ENCODE peak calls at places on chromosomes 4 and X, in seven cellular contexts. S, K, J, X, D, N and E are unnamed samples.

GRCh38 chrX:69896046-69896445 is 153.7 kb downstream of the AWAT2 start:
- DNase-seq in J (no peak), K (no peak), S (no peak), N (no peak), X (no peak), D (no peak), E (no peak)

GRCh38 chr4:150209140-150209829 is 131.0 kb downstream of the DCLK2 start:
- DNase-seq in N (peak), S (peak), K (peak), D (peak), J (peak), X (peak), E (peak)

GRCh38 chr4:173214661-173215060 is 46.0 kb downstream of the GALNT7 start:
- DNase-seq in J (no peak), N (no peak), D (no peak), K (no peak), X (no peak), S (no peak), E (no peak)

GRCh38 chr4:97910005-97910404 is 233.3 kb downstream of the STPG2 start:
- DNase-seq in K (no peak), S (peak), J (peak), N (peak), D (no peak), X (no peak), E (peak)

GRCh38 chr4:70936200-70936787 is 34.1 kb downstream of the MOB1B start:
- DNase-seq in K (no peak), S (no peak), N (no peak), J (no peak), X (no peak), D (no peak), E (no peak)

GRCh38 chr4:106238819-106239420 is 77.1 kb downstream of the TBCK start:
- DNase-seq in S (peak), X (peak), K (peak), N (peak), D (peak), J (peak), E (peak)

GRCh38 chr4:176193898-176194297 is 1.5 kb downstream of the SPATA4 start:
- DNase-seq in J (no peak), K (no peak), N (no peak), S (peak), X (no peak), D (no peak), E (no peak)

GRCh38 chr4:15562623-15563022 is 92.5 kb downstream of the FBXL5 start:
- DNase-seq in K (no peak), X (no peak), N (no peak), J (no peak), D (no peak), S (no peak), E (no peak)

GRCh38 chr4:52102587-52102986 is 51.5 kb downstream of the SPATA18 start:
- DNase-seq in X (no peak), N (no peak), K (no peak), S (no peak), J (no peak), D (no peak), E (no peak)

GRCh38 chr4:177737387-177737965 is 295.2 kb upstream of the AGA start:
- DNase-seq in N (no peak), K (no peak), S (no peak), J (no peak), X (no peak), D (no peak), E (no peak)

GRCh38 chr4:120139392-120139791 is 72.7 kb upstream of the MAD2L1 start:
- DNase-seq in K (no peak), D (no peak), S (no peak), N (no peak), X (no peak), J (no peak), E (no peak)

GRCh38 chrX:38804481-38805293 is 3.4 kb downstream of the MID1IP1 start:
- DNase-seq in D (peak), K (no peak), X (peak), N (peak), J (peak), S (no peak), E (peak)

GRCh38 chr4:83387922-83388676 is 53.5 kb upstream of the HPSE start:
- DNase-seq in N (no peak), D (no peak), X (no peak), K (no peak), J (peak), S (no peak), E (no peak)

GRCh38 chr4:30537462-30537861 is 182.7 kb upstream of the PCDH7 start:
- DNase-seq in D (no peak), N (no peak), K (no peak), J (no peak), S (peak), X (no peak), E (no peak)

GRCh38 chr4:126530996-126531585 is 1101.7 kb upstream of the INTU start:
- DNase-seq in X (no peak), K (no peak), N (no peak), D (no peak), J (no peak), S (no peak), E (no peak)

GRCh38 chr4:110165382-110166285 is 32.8 kb downstream of the ELOVL6 start:
- DNase-seq in K (no peak), X (no peak), S (peak), N (no peak), D (peak), J (peak), E (no peak)

GRCh38 chr4:40377462-40378385 is 42.6 kb downstream of the CHRNA9 start:
- DNase-seq in X (no peak), K (no peak), S (no peak), J (no peak), N (no peak), D (no peak), E (no peak)

GRCh38 chr4:61511716-61512488 is 311.8 kb downstream of the ADGRL3 start:
- DNase-seq in X (no peak), J (no peak), S (no peak), N (no peak), D (no peak), K (no peak), E (no peak)

GRCh38 chr4:139798456-139798855 is 132.8 kb downstream of the MGST2 start:
- DNase-seq in N (no peak), K (no peak), D (no peak), S (no peak), X (no peak), J (no peak), E (no peak)

GRCh38 chr4:185997287-185997686 is 71.7 kb upstream of the TLR3 start:
- DNase-seq in N (no peak), J (no peak), S (no peak), K (no peak), X (peak), D (no peak), E (no peak)

GRCh38 chr4:13427599-13428325 is 56.4 kb downstream of the RAB28 start:
- DNase-seq in N (no peak), X (no peak), D (no peak), K (no peak), J (no peak), S (no peak), E (no peak)

GRCh38 chr4:26320159-26320452 is 708 bp upstream of the RBPJ start:
- DNase-seq in N (no peak), K (peak), X (no peak), D (no peak), J (no peak), S (no peak), E (no peak)

GRCh38 chr4:55345054-55345453 is 988 bp upstream of the SRD5A3 start:
- DNase-seq in D (no peak), N (no peak), X (no peak), S (no peak), K (peak), J (no peak), E (no peak)

GRCh38 chr4:94416981-94417380 is 34.8 kb upstream of the PDLIM5 start:
- DNase-seq in S (no peak), K (no peak), D (no peak), X (no peak), N (no peak), J (no peak), E (no peak)

GRCh38 chr4:166493828-166494432 is 620.9 kb downstream of the TLL1 start:
- DNase-seq in K (no peak), J (no peak), S (no peak), N (no peak), X (no peak), D (no peak), E (no peak)

GRCh38 chr4:128338634-128339355 is 51.2 kb upstream of the PGRMC2 start:
- DNase-seq in S (no peak), X (no peak), D (no peak), J (no peak), K (no peak), N (no peak), E (no peak)

GRCh38 chrX:54357414-54358377 is at the start of gene WNK3:
- DNase-seq in D (peak), J (no peak), S (no peak), K (peak), X (peak), N (peak), E (peak)

GRCh38 chr4:100430441-100430840 is 87.4 kb downstream of the EMCN start:
- DNase-seq in K (no peak), N (no peak), S (no peak), X (no peak), D (no peak), J (peak), E (no peak)

GRCh38 chrX:12770440-12770839 is 20.8 kb upstream of the PRPS2 start:
- DNase-seq in K (no peak), D (peak), J (peak), N (no peak), X (no peak), S (no peak), E (no peak)

GRCh38 chrX:36974896-36975295 is 33.3 kb upstream of the FAM47C start:
- DNase-seq in K (no peak), N (no peak), S (no peak), J (no peak), X (no peak), D (no peak), E (no peak)

GRCh38 chr4:48350871-48351270 is 9.5 kb downstream of the SLAIN2 start:
- DNase-seq in D (no peak), S (no peak), N (no peak), X (no peak), K (no peak), J (no peak), E (no peak)

GRCh38 chrX:76428243-76429130 is 977 bp downstream of the MAGEE1 start:
- DNase-seq in J (no peak), N (no peak), K (no peak), D (peak), X (peak), S (no peak), E (peak)

GRCh38 chr4:37835031-37835430 is 8.5 kb downstream of the PGM2 start:
- DNase-seq in K (no peak), X (no peak), S (no peak), J (no peak), N (no peak), D (no peak), E (no peak)

GRCh38 chr4:117623321-117623720 is 411.0 kb upstream of the NDST3 start:
- DNase-seq in K (no peak), X (no peak), S (no peak), D (no peak), N (no peak), J (no peak), E (no peak)

DNA sequence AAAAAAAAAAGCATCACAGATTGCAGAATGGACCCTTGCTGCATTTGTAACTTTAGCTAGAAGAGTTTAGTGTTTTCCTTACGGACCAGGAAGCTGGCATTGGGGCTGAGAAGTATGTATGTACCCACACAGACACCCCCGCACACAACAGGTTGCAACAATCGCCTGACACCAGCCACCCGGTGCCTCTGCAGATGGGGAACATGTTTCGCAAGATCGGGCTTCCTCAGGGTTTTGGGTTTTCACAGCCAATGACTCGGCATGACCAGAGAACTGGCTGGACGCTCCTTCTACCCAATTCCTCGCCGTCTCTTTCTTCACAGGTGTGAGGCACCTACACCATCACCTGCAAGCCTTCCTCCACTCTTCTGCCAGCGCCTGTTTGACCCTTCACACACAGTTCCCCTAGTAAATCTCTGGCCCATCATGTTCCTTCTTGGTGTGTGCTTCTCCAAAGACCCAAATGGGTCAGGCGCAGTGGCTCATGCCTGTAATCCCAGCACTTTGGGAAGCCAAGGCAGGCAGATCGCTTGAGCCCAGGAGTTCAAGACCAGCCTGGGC is 70.4 kb downstream of the DHRSX start:
- DNase-seq in J (peak), K (no peak), S (no peak), N (no peak), X (no peak), D (no peak), E (no peak)
- TF ChIP-seq MAX in J (no peak), K (no peak), S (no peak), N (no peak), X (no peak), D (no peak), E (no peak)

GRCh38 chr4:102157984-102158383 is 187.3 kb downstream of the SLC39A8 start:
- DNase-seq in D (no peak), K (no peak), J (no peak), N (no peak), S (no peak), X (no peak), E (no peak)
- TF ChIP-seq MAX in D (no peak), K (no peak), J (no peak), N (no peak), S (no peak), X (no peak), E (no peak)

GRCh38 chrX:10325606-10326005 is 168.8 kb downstream of the CLCN4 start:
- DNase-seq in D (no peak), K (no peak), N (no peak), S (no peak), X (no peak), J (no peak), E (no peak)
- TF ChIP-seq MAX in D (no peak), K (no peak), N (no peak), S (no peak), X (no peak), J (no peak), E (no peak)

GRCh38 chr4:91963489-91963888 is 340.3 kb upstream of the GRID2 start:
- DNase-seq in X (no peak), N (no peak), S (no peak), K (no peak), D (no peak), J (no peak), E (no peak)
- TF ChIP-seq MAX in X (no peak), N (no peak), S (no peak), K (no peak), D (no peak), J (no peak), E (no peak)